ENCODE peak calls at places on chromosomes 5 and 9, in seven cellular contexts. H, X, U, Y, L, D and N are unnamed samples. For H3K4me1, the result is how much of the 10 kb centered on the place peaks cover.

GRCh38 chr5:137122075-137122474 is 377.1 kb downstream of the SPOCK1 start:
- DNase-seq in L (no peak), D (no peak), Y (no peak), U (no peak), X (peak), H (no peak), N (no peak)

GRCh38 chr9:127492616-127493015 is 41.3 kb downstream of the LRSAM1 start:
- DNase-seq in H (no peak), Y (no peak), L (no peak), D (no peak), U (no peak), X (no peak), N (no peak)

GRCh38 chr9:21919377-21920362 is 74.5 kb downstream of the CDKN2A start:
- DNase-seq in D (no peak), Y (no peak), L (no peak), U (no peak), H (no peak), X (peak), N (no peak)

GRCh38 chr5:34016750-34017149 is 8.9 kb upstream of the AMACR start:
- DNase-seq in L (no peak), X (no peak), D (no peak), H (no peak), U (no peak), Y (no peak), N (no peak)

GRCh38 chr5:80973027-80973426 is 12.9 kb downstream of the RASGRF2 start:
- DNase-seq in Y (no peak), X (no peak), U (no peak), D (no peak), H (no peak), L (no peak), N (no peak)

GRCh38 chr5:59525310-59525709 is 368.2 kb downstream of the PDE4D start:
- DNase-seq in L (no peak), H (peak), U (no peak), Y (no peak), D (no peak), X (no peak), N (no peak)

GRCh38 chr5:96627792-96628191 is 34.4 kb upstream of the CAST start:
- DNase-seq in H (no peak), Y (no peak), D (no peak), L (no peak), U (peak), X (no peak), N (no peak)

GRCh38 chr9:2017459-2018161 is 2.5 kb downstream of the SMARCA2 start:
- DNase-seq in H (peak), L (peak), X (peak), Y (peak), D (peak), U (peak), N (peak)

GRCh38 chr5:107476783-107477182 is 194.0 kb downstream of the EFNA5 start:
- DNase-seq in L (no peak), Y (peak), X (no peak), U (peak), D (no peak), H (no peak), N (no peak)

GRCh38 chr9:77807295-77807694 is 159.2 kb upstream of the GNA14 start:
- DNase-seq in X (peak), H (no peak), D (no peak), L (no peak), Y (no peak), U (peak), N (no peak)

GRCh38 chr5:7878381-7878873 is 9.5 kb downstream of the MTRR start:
- DNase-seq in D (no peak), Y (no peak), L (no peak), U (peak), H (no peak), X (peak), N (no peak)

GRCh38 chr5:150464554-150465012 is 15.0 kb upstream of the RPS14 start:
- DNase-seq in H (no peak), L (peak), X (no peak), D (peak), U (no peak), Y (no peak), N (no peak)

GRCh38 chr5:34791761-34792244 is 47.2 kb upstream of the TTC23L start:
- DNase-seq in X (peak), Y (no peak), U (no peak), L (peak), H (no peak), D (no peak), N (no peak)

GRCh38 chr5:37071901-37072581 is 177.1 kb downstream of the CPLANE1 start:
- DNase-seq in H (no peak), X (peak), Y (no peak), D (no peak), U (no peak), L (peak), N (no peak)

GRCh38 chr5:179558912-179559279 is 8.5 kb downstream of the RUFY1 start:
- DNase-seq in H (peak), U (peak), Y (peak), L (peak), D (no peak), X (peak), N (no peak)

GRCh38 chr5:81422671-81423070 is 28.7 kb upstream of the ACOT12 start:
- DNase-seq in H (no peak), D (no peak), Y (no peak), L (no peak), X (peak), U (peak), N (no peak)

GRCh38 chr5:55645304-55645703 is 66.8 kb downstream of the SLC38A9 start:
- DNase-seq in L (no peak), Y (no peak), D (no peak), X (peak), H (no peak), U (peak), N (no peak)

GRCh38 chr5:140513124-140513523 is 34.3 kb upstream of the EIF4EBP3 start:
- DNase-seq in L (no peak), X (no peak), D (no peak), H (no peak), Y (no peak), U (no peak), N (no peak)

GRCh38 chr5:13976867-13977479 is 32.5 kb upstream of the DNAH5 start:
- DNase-seq in L (no peak), U (peak), H (no peak), X (peak), Y (no peak), D (no peak), N (no peak)

GRCh38 chr9:111040494-111040893 is 2.2 kb upstream of the LPAR1 start:
- DNase-seq in X (no peak), Y (no peak), D (no peak), U (no peak), L (no peak), H (no peak), N (no peak)

GRCh38 chr5:25763781-25764180 is 1119.0 kb upstream of the CDH10 start:
- DNase-seq in X (no peak), H (no peak), Y (no peak), L (no peak), D (no peak), U (no peak), N (no peak)

GRCh38 chr5:68548959-68549676 is 333.6 kb downstream of the PIK3R1 start:
- DNase-seq in X (peak), D (peak), U (peak), Y (no peak), L (peak), H (no peak), N (no peak)

GRCh38 chr9:135139366-135139965 is 52.0 kb downstream of the OLFM1 start:
- DNase-seq in X (no peak), U (no peak), H (no peak), D (no peak), L (no peak), Y (no peak), N (no peak)

GRCh38 chr9:137423001-137423809 is at the start of the genes EXD3 and NOXA1:
- DNase-seq in D (peak), U (peak), X (peak), Y (peak), H (peak), L (peak), N (peak)

GRCh38 chr9:83622814-83623633 is at the start of gene IDNK:
- DNase-seq in U (peak), D (peak), H (peak), L (peak), Y (peak), X (peak), N (no peak)

GRCh38 chr9:94889627-94890026 is 163.1 kb downstream of the AOPEP start:
- DNase-seq in U (no peak), X (no peak), H (no peak), D (no peak), L (no peak), Y (no peak), N (no peak)

GRCh38 chr5:177304392-177305119 is 957 bp downstream of the PRELID1 start:
- DNase-seq in U (no peak), H (peak), L (no peak), Y (peak), X (peak), D (no peak), N (no peak)
- H3K4me1 ChIP-seq in U (under half), H (under half), L (under half), Y (under half), X (under half), D (under half), N (half or more)

DNA sequence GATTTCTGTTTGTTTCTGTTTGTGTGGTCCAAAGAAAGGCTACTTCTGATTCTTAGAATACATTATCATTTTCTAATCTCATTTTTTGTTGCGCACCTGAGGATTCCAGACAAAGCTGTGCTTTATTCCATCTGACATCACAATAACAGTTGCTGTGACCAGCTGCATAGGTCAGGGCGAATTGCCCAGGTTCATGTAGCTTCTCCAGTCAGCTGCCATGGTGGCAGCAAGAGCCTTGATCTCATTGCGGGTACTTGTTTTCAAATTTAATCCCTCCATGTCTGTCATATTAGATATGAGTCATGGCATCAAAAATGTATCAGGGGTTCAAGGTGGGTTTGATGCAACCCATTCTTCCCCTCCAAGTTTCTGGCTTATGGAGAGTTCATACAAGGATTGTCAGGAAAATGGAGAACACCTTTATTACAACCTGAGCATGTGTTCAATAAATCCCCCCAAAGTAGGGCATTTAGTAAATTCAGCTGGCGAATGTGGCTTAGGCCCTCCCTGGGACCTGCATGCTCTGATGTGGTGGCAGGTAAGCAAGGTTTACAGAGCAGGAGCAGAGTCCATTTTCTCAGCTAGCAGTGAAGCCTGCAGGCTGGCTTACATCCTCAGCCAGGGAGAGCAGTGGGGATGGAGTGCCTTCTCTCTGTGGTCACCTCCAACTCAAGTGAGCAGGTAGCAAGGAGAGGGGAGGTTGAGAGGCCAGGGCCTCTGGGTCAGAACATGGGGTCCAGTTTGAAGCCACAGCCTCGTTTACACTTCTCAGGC is 13.9 kb downstream of the CAVIN4 start:
- DNase-seq in D (no peak), Y (no peak), L (no peak), H (no peak), U (no peak), X (no peak), N (no peak)
- TF ChIP-seq POLR2A in D (no peak), Y (no peak), L (no peak), H (no peak), U (no peak), X (no peak), N (no peak)

GRCh38 chr9:130205912-130206311 is 33.7 kb downstream of the NCS1 start:
- DNase-seq in Y (no peak), U (no peak), L (no peak), H (no peak), X (no peak), D (no peak), N (no peak)
- H3K4me3 ChIP-seq in Y (no peak), U (no peak), L (no peak), H (no peak), X (no peak), D (no peak), N (no peak)

GRCh38 chr5:115461506-115462290 is 82.9 kb downstream of the FEM1C start:
- DNase-seq in L (no peak), Y (no peak), D (no peak), X (peak), U (peak), H (peak), N (no peak)
- H3K4me1 ChIP-seq in L (under half), Y (under half), D (under half), X (under half), U (half or more), H (under half), N (under half)

DNA sequence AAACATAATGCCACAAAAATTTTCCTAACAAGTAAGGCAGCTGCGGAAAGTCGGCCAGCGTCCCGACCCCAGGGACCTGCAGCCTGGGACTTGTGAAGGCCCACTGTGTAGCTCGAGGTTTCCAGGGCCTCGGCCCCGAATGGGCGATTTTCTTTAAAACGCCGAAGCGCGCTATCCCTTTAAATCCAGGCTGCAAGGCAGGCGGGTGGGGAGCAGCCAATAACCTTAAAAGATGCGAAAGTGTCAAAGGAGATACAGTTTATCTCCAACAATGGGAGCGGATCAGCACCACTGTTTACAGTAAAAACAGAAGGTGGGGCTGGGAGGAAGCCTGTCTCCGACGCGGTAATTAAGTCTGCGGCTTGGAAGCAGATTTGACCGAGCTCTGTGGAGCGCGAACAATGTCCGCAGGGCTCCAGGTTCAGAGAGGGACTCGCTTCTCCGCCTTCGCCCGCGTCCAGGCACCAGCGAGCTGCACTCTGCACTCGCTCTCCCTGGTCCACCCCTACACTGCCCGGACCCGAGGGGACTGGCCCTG is 1.6 kb upstream of the ZSWIM6 start:
- DNase-seq in H (peak), D (peak), L (peak), U (peak), X (peak), Y (peak), N (no peak)
- TF ChIP-seq POLR2A in H (no peak), D (no peak), L (no peak), U (no peak), X (peak), Y (no peak), N (no peak)

GRCh38 chr5:146872191-146872590 is 6.4 kb downstream of the PPP2R2B start:
- DNase-seq in X (no peak), Y (no peak), L (no peak), H (no peak), D (no peak), U (no peak), N (no peak)
- H3K4me3 ChIP-seq in X (no peak), Y (no peak), L (no peak), H (no peak), D (no peak), U (no peak), N (no peak)

GRCh38 chr5:151696470-151697061 is 9.9 kb upstream of the SPARC start:
- DNase-seq in D (peak), Y (no peak), X (peak), H (no peak), L (peak), U (no peak), N (peak)

GRCh38 chr5:151697452-151697851 is 10.7 kb upstream of the SPARC start:
- DNase-seq in U (no peak), X (no peak), D (no peak), H (no peak), Y (no peak), L (no peak), N (no peak)

GRCh38 chr5:151700816-151701215 is 14.1 kb upstream of the SPARC start:
- DNase-seq in D (no peak), Y (no peak), X (no peak), H (no peak), L (no peak), U (no peak), N (no peak)

GRCh38 chr5:151695464-151695863 is 8.7 kb upstream of the SPARC start:
- DNase-seq in X (no peak), L (no peak), H (no peak), D (no peak), U (no peak), Y (no peak), N (no peak)

DNA sequence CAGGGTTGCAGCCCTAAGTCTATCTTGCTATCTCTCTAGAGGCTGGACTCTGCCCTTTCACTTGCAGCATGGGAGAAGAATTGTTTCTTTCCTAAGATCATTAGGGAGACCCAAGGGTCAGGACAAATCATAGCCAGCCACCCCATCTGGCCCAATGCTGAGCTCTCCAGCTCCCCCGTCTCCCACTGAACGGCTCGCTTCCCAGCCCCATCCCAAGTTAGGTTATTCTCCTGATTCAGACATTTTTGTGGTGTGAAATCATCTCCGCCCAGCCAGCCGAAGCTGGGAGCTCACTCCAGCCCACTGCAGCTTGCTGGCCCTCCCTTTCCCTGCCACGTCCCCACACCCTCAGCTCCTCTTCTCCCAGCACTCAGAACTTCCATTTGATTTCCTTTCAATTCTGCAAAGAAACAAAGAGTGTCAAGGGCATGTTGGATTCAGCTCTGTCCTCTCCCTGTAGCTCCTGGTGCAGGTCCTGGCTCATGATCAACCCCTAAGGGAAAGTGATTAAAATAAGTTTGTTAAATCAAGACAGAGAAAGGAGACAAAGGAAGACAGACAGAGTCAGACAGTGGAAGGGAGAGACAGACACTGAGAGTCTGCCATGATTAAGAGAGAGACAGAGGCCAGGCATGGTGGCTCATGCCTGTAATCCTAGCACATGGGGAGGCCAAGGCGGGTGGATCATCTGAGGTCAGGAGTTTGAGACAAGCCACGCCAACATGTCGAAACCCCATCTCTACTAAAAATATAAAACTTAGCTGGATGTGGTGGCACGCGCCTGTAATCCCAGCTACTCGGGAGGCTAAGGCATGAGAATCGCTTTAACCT is 12.6 kb upstream of the SPARC start:
- DNase-seq in H (peak), L (peak), X (peak), U (peak), D (peak), Y (peak), N (no peak)
- H3K4me1 ChIP-seq in H (under half), L (half or more), X (under half), U (under half), D (under half), Y (under half), N (under half)

GRCh38 chr9:98312365-98312764 is 56.9 kb upstream of the TBC1D2 start:
- DNase-seq in U (no peak), Y (no peak), L (no peak), D (no peak), X (no peak), H (no peak), N (no peak)
- TF ChIP-seq POLR2A in U (no peak), Y (no peak), L (no peak), D (no peak), X (no peak), H (no peak), N (no peak)

DNA sequence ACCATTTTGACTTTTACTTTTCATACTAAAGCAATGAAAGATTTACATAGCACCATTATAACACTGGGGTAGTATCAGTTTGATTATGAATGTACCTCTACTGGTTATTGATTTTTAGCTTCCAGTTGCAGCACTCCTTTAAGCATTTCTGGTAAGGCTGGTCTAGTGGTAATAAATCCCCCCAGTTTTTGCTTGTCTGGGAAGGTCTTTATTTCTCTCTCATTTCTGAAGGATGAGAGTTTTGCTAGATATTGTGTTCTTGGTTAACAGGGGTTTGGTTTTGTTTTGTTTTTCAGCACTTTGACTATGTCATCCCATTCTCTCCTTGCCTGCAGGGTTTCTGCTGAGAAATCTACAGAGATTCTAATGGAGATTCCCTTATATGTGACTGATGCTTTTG is 26.9 kb upstream of the IGFBPL1 start:
- DNase-seq in D (no peak), L (no peak), X (no peak), H (no peak), U (no peak), Y (no peak), N (no peak)
- H3K4me3 ChIP-seq in D (no peak), L (no peak), X (no peak), H (no peak), U (no peak), Y (no peak), N (no peak)